ENCODE peak calls at places on chromosomes 5 and 9, in six cellular contexts. One of them, this sample, is unnamed.
A peak's percentile ranks its signal among the peaks of the same experiment; 100 is the strongest.

GRCh38 chr5:143094087-143094511 is 309.4 kb downstream of the NR3C1 start:
- DNase-seq in HCT116: no peak
- DNase-seq in PC-9: no peak
- DNase-seq in activated T-cell treated with anti-CD3 and anti-CD28 coated beads for 1 hour: no peak
- DNase-seq in EL: peak; percentile 59
- DNase-seq in tibial artery: no peak
- DNase-seq in this sample: no peak

GRCh38 chr9:89622933-89623861 is 18.4 kb downstream of the GADD45G start:
- DNase-seq in HCT116: no peak
- DNase-seq in activated T-cell treated with anti-CD3 and anti-CD28 coated beads for 1 hour: no peak
- DNase-seq in tibial artery: no peak
- DNase-seq in PC-9: no peak
- DNase-seq in EL: no peak
- DNase-seq in this sample: no peak

GRCh38 chr9:93262537-93263310 is 78.8 kb downstream of the WNK2 start:
- DNase-seq in tibial artery: peak; percentile 10
- DNase-seq in PC-9: no peak
- DNase-seq in EL: no peak
- DNase-seq in activated T-cell treated with anti-CD3 and anti-CD28 coated beads for 1 hour: no peak
- DNase-seq in HCT116: no peak
- DNase-seq in this sample: no peak

GRCh38 chr9:124694394-124695279 is 76.5 kb downstream of the NR6A1 start:
- DNase-seq in tibial artery: no peak
- DNase-seq in HCT116: no peak
- DNase-seq in PC-9: peak; percentile 74
- DNase-seq in activated T-cell treated with anti-CD3 and anti-CD28 coated beads for 1 hour: no peak
- DNase-seq in EL: no peak
- DNase-seq in this sample: no peak

GRCh38 chr9:38026021-38026809 is 42.8 kb downstream of the SHB start:
- DNase-seq in HCT116: no peak
- DNase-seq in PC-9: peak; percentile 93
- DNase-seq in activated T-cell treated with anti-CD3 and anti-CD28 coated beads for 1 hour: no peak
- DNase-seq in EL: peak; percentile 98
- DNase-seq in tibial artery: peak; percentile 54
- DNase-seq in this sample: no peak

GRCh38 chr5:76402251-76402879 is 720 bp upstream of the IQGAP2 start:
- DNase-seq in activated T-cell treated with anti-CD3 and anti-CD28 coated beads for 1 hour: peak; percentile 57
- DNase-seq in EL: peak; percentile 1
- DNase-seq in tibial artery: peak; percentile 36
- DNase-seq in HCT116: no peak
- DNase-seq in PC-9: peak; percentile 94
- DNase-seq in this sample: peak; percentile 76

GRCh38 chr5:37839441-37840035 is 303 bp downstream of the GDNF start:
- DNase-seq in tibial artery: no peak
- DNase-seq in HCT116: no peak
- DNase-seq in EL: peak; percentile 74
- DNase-seq in PC-9: no peak
- DNase-seq in activated T-cell treated with anti-CD3 and anti-CD28 coated beads for 1 hour: no peak
- DNase-seq in this sample: no peak

GRCh38 chr9:91833878-91834255 is 116.2 kb downstream of the ROR2 start:
- DNase-seq in PC-9: no peak
- DNase-seq in tibial artery: no peak
- DNase-seq in activated T-cell treated with anti-CD3 and anti-CD28 coated beads for 1 hour: no peak
- DNase-seq in HCT116: no peak
- DNase-seq in EL: no peak
- DNase-seq in this sample: no peak

GRCh38 chr5:95631991-95632675 is 12.2 kb downstream of the GPR150 start:
- DNase-seq in activated T-cell treated with anti-CD3 and anti-CD28 coated beads for 1 hour: peak; percentile 43
- DNase-seq in EL: peak; percentile 75
- DNase-seq in tibial artery: no peak
- DNase-seq in PC-9: no peak
- DNase-seq in HCT116: no peak
- DNase-seq in this sample: peak; percentile 59

GRCh38 chr5:56099346-56099745 is 104.6 kb upstream of the IL6ST start:
- DNase-seq in tibial artery: no peak
- DNase-seq in EL: peak; percentile 84
- DNase-seq in activated T-cell treated with anti-CD3 and anti-CD28 coated beads for 1 hour: no peak
- DNase-seq in PC-9: no peak
- DNase-seq in HCT116: no peak
- DNase-seq in this sample: no peak

GRCh38 chr9:94928271-94928670 is 201.8 kb downstream of the AOPEP start:
- DNase-seq in activated T-cell treated with anti-CD3 and anti-CD28 coated beads for 1 hour: no peak
- DNase-seq in PC-9: no peak
- DNase-seq in HCT116: no peak
- DNase-seq in tibial artery: no peak
- DNase-seq in EL: no peak
- DNase-seq in this sample: no peak

GRCh38 chr5:112960861-112961504 is 15.6 kb upstream of the DCP2 start:
- DNase-seq in EL: no peak
- DNase-seq in tibial artery: no peak
- DNase-seq in PC-9: no peak
- DNase-seq in HCT116: no peak
- DNase-seq in activated T-cell treated with anti-CD3 and anti-CD28 coated beads for 1 hour: no peak
- DNase-seq in this sample: no peak

GRCh38 chr9:104009853-104010252 is 84.3 kb upstream of the SMC2 start:
- DNase-seq in PC-9: no peak
- DNase-seq in EL: peak; percentile 23
- DNase-seq in tibial artery: no peak
- DNase-seq in HCT116: no peak
- DNase-seq in activated T-cell treated with anti-CD3 and anti-CD28 coated beads for 1 hour: no peak
- DNase-seq in this sample: no peak

GRCh38 chr5:111670826-111671492 is 86.0 kb downstream of the NREP start:
- DNase-seq in HCT116: no peak
- DNase-seq in EL: peak; percentile 17
- DNase-seq in tibial artery: no peak
- DNase-seq in PC-9: no peak
- DNase-seq in activated T-cell treated with anti-CD3 and anti-CD28 coated beads for 1 hour: no peak
- DNase-seq in this sample: no peak

GRCh38 chr9:129989740-129990139 is 53.2 kb downstream of the FNBP1 start:
- DNase-seq in activated T-cell treated with anti-CD3 and anti-CD28 coated beads for 1 hour: no peak
- DNase-seq in tibial artery: no peak
- DNase-seq in HCT116: no peak
- DNase-seq in EL: peak; percentile 76
- DNase-seq in PC-9: peak; percentile 59
- DNase-seq in this sample: no peak

GRCh38 chr9:3963266-3964019 is 336.4 kb downstream of the GLIS3 start:
- DNase-seq in activated T-cell treated with anti-CD3 and anti-CD28 coated beads for 1 hour: no peak
- DNase-seq in HCT116: no peak
- DNase-seq in EL: peak; percentile 92
- DNase-seq in tibial artery: peak; percentile 42
- DNase-seq in PC-9: no peak
- DNase-seq in this sample: no peak

GRCh38 chr9:132894343-132894742 is 15.6 kb downstream of the SPACA9 start:
- DNase-seq in HCT116: no peak
- DNase-seq in EL: no peak
- DNase-seq in PC-9: peak; percentile 51
- DNase-seq in tibial artery: no peak
- DNase-seq in activated T-cell treated with anti-CD3 and anti-CD28 coated beads for 1 hour: no peak
- DNase-seq in this sample: no peak

GRCh38 chr5:15023846-15024245 is 152.3 kb upstream of the ANKH start:
- DNase-seq in activated T-cell treated with anti-CD3 and anti-CD28 coated beads for 1 hour: no peak
- DNase-seq in tibial artery: no peak
- DNase-seq in HCT116: no peak
- DNase-seq in EL: no peak
- DNase-seq in PC-9: no peak
- DNase-seq in this sample: no peak

GRCh38 chr5:128765448-128766061 is 199.7 kb upstream of the SLC27A6 start:
- DNase-seq in activated T-cell treated with anti-CD3 and anti-CD28 coated beads for 1 hour: no peak
- DNase-seq in PC-9: no peak
- DNase-seq in HCT116: no peak
- DNase-seq in tibial artery: no peak
- DNase-seq in EL: no peak
- DNase-seq in this sample: no peak

This sample was measured in T follicular helper cell.